ENCODE peak calls at places on chromosomes 12 and 14, in four cellular contexts. Q is stimulated activated CD4-positive, alpha-beta T cell treated with anti-CD3 and anti-CD28 coated beads, Interleukin-15, amount 100 ng/mL, for 48 hours; R is GM12892; E is WERI-Rb-1. Y is an unnamed sample.
A peak's percentile ranks its signal among the peaks of the same experiment; 100 is the strongest.

GRCh38 chr12:94768398-94769039 is 118.2 kb upstream of the TMCC3 start:
- DNase-seq in R (no peak), E (no peak), Q (no peak), Y (no peak)

GRCh38 chr12:29741342-29742241 is 42.1 kb downstream of the TMTC1 start:
- DNase-seq in R (no peak), E (no peak), Q (no peak), Y (no peak)

GRCh38 chr12:74449872-74450271 is 87.8 kb upstream of the ATXN7L3B start:
- DNase-seq in Q (no peak), E (no peak), R (no peak), Y (no peak)

GRCh38 chr14:100696590-100696989 is 30.1 kb upstream of the DLK1 start:
- DNase-seq in E (no peak), R (no peak), Q (no peak), Y (no peak)

GRCh38 chr14:58815046-58815701 is 177.4 kb downstream of the DACT1 start:
- DNase-seq in E (no peak), Q (no peak), R (no peak), Y (no peak)

GRCh38 chr12:49903700-49904423 is at the start of gene FAIM2:
- DNase-seq in Q (no peak), E (no peak), R (no peak), Y (peak; percentile 79)

GRCh38 chr12:104669057-104669770 is 212.5 kb downstream of the CHST11 start:
- DNase-seq in R (no peak), E (no peak), Q (no peak), Y (peak; percentile 31)

GRCh38 chr14:98099527-98099926 is 1172.5 kb downstream of the BCL11B start:
- DNase-seq in Q (no peak), E (no peak), R (no peak), Y (no peak)

GRCh38 chr12:101238806-101239329 is 28.8 kb upstream of the SLC5A8 start:
- DNase-seq in R (no peak), Q (no peak), E (no peak), Y (no peak)